ENCODE peak calls at places on chromosomes 2 and 18, in seven cellular contexts. Z is IMR-90, E is bronchial epithelial cell, X is GM20000, A is cardiac muscle cell, T is nephron progenitor cell, K is fibroblast of pulmonary artery. V is an unnamed sample.

GRCh38 chr2:211408485-211408884 is 852.1 kb downstream of the CPS1 start:
- DNase-seq in Z (no peak), E (peak; percentile 97), X (no peak), A (peak; percentile 1), T (no peak), K (peak; percentile 90), V (no peak)

GRCh38 chr2:3617198-3617890 is 22.4 kb downstream of the COLEC11 start:
- DNase-seq in Z (no peak), E (no peak), X (no peak), A (no peak), T (no peak), K (no peak), V (no peak)

GRCh38 chr18:80197490-80197889 is 49.8 kb downstream of the PARD6G start:
- DNase-seq in Z (peak; percentile 14), E (no peak), X (no peak), A (no peak), T (no peak), K (no peak), V (no peak)

GRCh38 chr2:234419726-234420125 is 77.2 kb downstream of the ARL4C start:
- DNase-seq in Z (no peak), E (no peak), X (no peak), A (no peak), T (no peak), K (no peak), V (no peak)

GRCh38 chr18:48504819-48505218 is 34.0 kb upstream of the CTIF start:
- DNase-seq in Z (no peak), E (no peak), X (no peak), A (no peak), T (no peak), K (no peak), V (no peak)

GRCh38 chr2:113337809-113338208 is 59.1 kb upstream of the PAX8 start:
- DNase-seq in Z (no peak), E (no peak), X (no peak), A (no peak), T (no peak), K (no peak), V (no peak)

GRCh38 chr2:11867926-11868325 is 121.5 kb downstream of the LPIN1 start:
- DNase-seq in Z (no peak), E (peak; percentile 96), X (no peak), A (no peak), T (no peak), K (no peak), V (no peak)

GRCh38 chr2:109311771-109312170 is 182.8 kb downstream of the SH3RF3 start:
- DNase-seq in Z (peak; percentile 54), E (no peak), X (no peak), A (no peak), T (no peak), K (no peak), V (no peak)

GRCh38 chr2:45681675-45682074 is 30.2 kb downstream of the PRKCE start:
- DNase-seq in Z (peak; percentile 88), E (peak; percentile 92), X (peak; percentile 58), A (no peak), T (no peak), K (peak; percentile 82), V (no peak)

GRCh38 chr18:48780151-48781001 is 170.4 kb downstream of the SMAD7 start:
- DNase-seq in Z (peak; percentile 38), E (no peak), X (no peak), A (no peak), T (peak; percentile 45), K (peak; percentile 46), V (no peak)

GRCh38 chr2:19301706-19302105 is 56.7 kb downstream of the OSR1 start:
- DNase-seq in Z (no peak), E (no peak), X (no peak), A (no peak), T (no peak), K (no peak), V (no peak)

GRCh38 chr2:99106905-99107304 is 34.6 kb upstream of the C2orf15 start:
- DNase-seq in Z (no peak), E (peak; percentile 18), X (no peak), A (no peak), T (no peak), K (no peak), V (no peak)

GRCh38 chr2:125167820-125168219 is 1142.7 kb downstream of the CNTNAP5 start:
- DNase-seq in Z (peak; percentile 69), E (peak; percentile 95), X (no peak), A (no peak), T (no peak), K (peak; percentile 79), V (no peak)

GRCh38 chr2:223860809-223861738 is 23.7 kb upstream of the AP1S3 start:
- DNase-seq in Z (peak; percentile 77), E (peak; percentile 97), X (no peak), A (no peak), T (no peak), K (peak; percentile 85), V (no peak)

GRCh38 chr2:65539633-65540032 is 107.2 kb upstream of the SPRED2 start:
- DNase-seq in Z (no peak), E (no peak), X (no peak), A (peak; percentile 19), T (no peak), K (no peak), V (no peak)

GRCh38 chr2:149817206-149817605 is 229.6 kb upstream of the MMADHC start:
- DNase-seq in Z (no peak), E (no peak), X (no peak), A (no peak), T (no peak), K (peak; percentile 10), V (no peak)

GRCh38 chr2:148644885-148645134 is 259 bp downstream of the EPC2 start:
- DNase-seq in Z (no peak), E (no peak), X (no peak), A (no peak), T (no peak), K (no peak), V (no peak)

GRCh38 chr2:148643421-148643820 is 1.1 kb upstream of the EPC2 start:
- DNase-seq in Z (no peak), E (no peak), X (peak; percentile 60), A (no peak), T (no peak), K (no peak), V (no peak)

GRCh38 chr2:148643998-148644884 is at the start of gene EPC2:
- DNase-seq in Z (peak; percentile 80), E (peak; percentile 58), X (peak; percentile 90), A (peak; percentile 85), T (peak; percentile 91), K (peak; percentile 90), V (peak; percentile 91)

GRCh38 chr2:148645925-148646559 is 1.5 kb downstream of the EPC2 start:
- DNase-seq in Z (peak; percentile 92), E (peak; percentile 90), X (peak; percentile 75), A (peak; percentile 60), T (peak; percentile 10), K (peak; percentile 90), V (peak; percentile 50)

DNA sequence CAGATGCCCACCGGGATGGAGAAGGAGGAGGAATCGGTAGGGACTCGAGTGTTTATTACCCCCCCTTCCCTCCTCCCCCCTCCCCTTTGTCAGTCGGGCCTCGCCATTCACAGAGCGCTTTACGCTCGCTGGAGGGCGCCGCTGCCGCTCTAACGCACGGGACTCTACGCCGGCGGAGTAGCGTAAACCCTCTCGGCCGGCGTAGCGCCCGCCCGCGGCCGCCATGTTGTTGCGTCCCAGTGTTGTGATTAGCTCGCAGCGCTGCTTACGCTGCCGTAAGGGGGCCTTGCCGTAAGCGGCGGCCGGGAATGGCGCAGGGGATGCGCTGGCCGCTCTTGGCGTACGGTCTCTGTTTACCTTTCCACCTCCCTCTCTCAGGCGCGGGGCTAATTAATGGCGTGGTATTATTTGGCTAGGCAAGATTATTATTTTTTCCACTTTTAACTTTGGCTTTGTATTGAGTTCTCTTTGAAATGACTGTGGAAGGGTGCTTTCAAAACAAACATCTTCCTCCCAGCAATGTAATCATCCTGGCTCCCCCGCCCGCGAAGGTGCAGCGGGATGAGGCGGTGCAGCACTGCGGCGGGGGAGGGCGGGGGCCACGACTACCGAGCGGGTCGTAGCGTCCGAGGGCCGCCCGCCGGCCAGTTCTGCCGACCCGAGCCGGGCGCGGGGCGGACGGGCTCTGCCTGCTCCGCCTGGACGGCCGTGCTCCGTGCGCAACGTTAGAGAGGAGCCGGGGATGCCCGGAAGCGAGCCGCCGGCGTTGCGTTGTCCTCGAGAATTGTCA is 779 bp downstream of the EPC2 start:
- DNase-seq in Z (peak; percentile 90), E (peak; percentile 75), X (peak; percentile 88), A (peak; percentile 96), T (peak; percentile 94), K (peak; percentile 94), V (peak; percentile 93)
- TF ChIP-seq CTCF in Z (peak; percentile 37), E (peak; percentile 24), X (peak; percentile 5), A (peak; percentile 35), T (no peak), K (peak; percentile 40), V (peak; percentile 20)

GRCh38 chr2:30197570-30197969 is 33.8 kb upstream of the LBH start:
- DNase-seq in Z (no peak), E (no peak), X (no peak), A (no peak), T (no peak), K (no peak), V (no peak)
- TF ChIP-seq CTCF in Z (no peak), E (no peak), X (no peak), A (no peak), T (no peak), K (no peak), V (no peak)

GRCh38 chr18:71047882-71048281 is 759.0 kb downstream of the SOCS6 start:
- DNase-seq in Z (no peak), E (no peak), X (no peak), A (no peak), T (no peak), K (peak; percentile 16), V (no peak)
- TF ChIP-seq CTCF in Z (no peak), E (no peak), X (no peak), A (no peak), T (no peak), K (no peak), V (no peak)

DNA sequence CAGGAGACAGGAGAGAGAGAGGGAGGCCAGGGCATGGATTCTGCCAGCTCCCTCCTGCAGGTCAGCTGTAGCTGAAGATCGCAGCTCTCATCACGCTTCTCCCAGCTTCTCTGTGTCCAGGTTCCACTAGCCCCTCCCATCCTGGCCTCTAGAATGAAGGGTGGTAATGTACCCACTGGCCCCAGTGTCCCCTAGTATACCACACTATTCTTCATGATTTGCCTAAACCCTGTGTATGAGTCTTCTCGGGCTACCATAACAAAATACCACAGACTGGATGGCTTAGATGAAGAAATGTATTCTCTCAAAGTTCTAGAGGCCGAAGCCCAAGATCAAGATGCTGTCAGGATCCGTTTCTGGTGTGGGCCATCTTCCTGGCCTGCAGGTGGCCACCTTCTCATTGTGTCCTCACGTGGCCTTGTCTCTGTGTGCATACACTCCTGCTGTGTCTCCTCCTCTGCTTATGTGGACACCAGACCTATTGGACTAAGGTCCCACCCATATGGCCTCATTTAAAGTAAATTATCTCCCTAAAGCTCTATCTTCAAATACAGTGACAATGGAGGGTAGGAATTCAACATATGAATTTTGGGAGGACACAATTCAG is 77.3 kb downstream of the TNFRSF11A start:
- DNase-seq in Z (no peak), E (no peak), X (no peak), A (no peak), T (no peak), K (no peak), V (no peak)
- TF ChIP-seq CTCF in Z (no peak), E (no peak), X (no peak), A (no peak), T (no peak), K (no peak), V (no peak)

DNA sequence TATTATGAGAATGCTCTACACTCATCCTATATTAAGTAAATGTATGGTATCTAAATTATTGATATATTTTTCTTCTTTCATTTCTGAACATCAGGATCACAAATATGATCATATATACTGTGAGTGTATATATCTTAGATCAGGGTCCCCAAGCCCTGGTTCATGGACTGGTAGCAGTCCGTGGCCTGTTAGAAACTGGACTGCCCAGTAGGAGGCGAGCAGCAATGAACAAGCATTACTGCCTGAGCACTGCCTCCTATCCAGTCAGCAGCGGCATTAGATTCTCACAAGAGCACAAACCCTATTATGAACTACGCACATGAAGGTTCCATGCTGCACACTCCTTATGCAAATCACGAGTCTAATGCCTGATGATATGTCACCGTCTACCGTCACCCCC is 1247.1 kb upstream of the NXPH2 start:
- DNase-seq in Z (no peak), E (no peak), X (no peak), A (no peak), T (no peak), K (no peak), V (no peak)
- TF ChIP-seq CTCF in Z (no peak), E (no peak), X (no peak), A (no peak), T (no peak), K (no peak), V (no peak)